ENCODE peak calls at places on chromosomes 12 and 14, in five cellular contexts. I is astrocyte of the cerebellum, S is suprapubic skin, M is bronchial epithelial cell, A is cardiac muscle cell. C is an unnamed sample.

GRCh38 chr14:28765907-28766504 is 581 bp upstream of the FOXG1 start:
- DNase-seq in I (no peak), S (no peak), M (no peak), A (peak), C (no peak)

GRCh38 chr12:96015672-96016071 is 19.5 kb upstream of the HAL start:
- DNase-seq in S (no peak), A (peak), M (peak), I (peak), C (no peak)

GRCh38 chr12:49783917-49784676 is 42.7 kb downstream of the TMBIM6 start:
- DNase-seq in I (peak), S (no peak), A (no peak), M (peak), C (no peak)

GRCh38 chr14:22819191-22819988 is 4.2 kb upstream of the SLC7A7 start:
- DNase-seq in S (no peak), A (no peak), I (no peak), M (no peak), C (no peak)

GRCh38 chr14:94681300-94682060 is 69.3 kb downstream of the SERPINA3 start:
- DNase-seq in S (peak), I (no peak), A (no peak), M (peak), C (no peak)

GRCh38 chr14:52355016-52355430 is 40.9 kb downstream of the PTGER2 start:
- DNase-seq in A (no peak), I (peak), S (no peak), M (peak), C (no peak)

GRCh38 chr14:99768381-99768780 is 24.8 kb upstream of the EML1 start:
- DNase-seq in S (peak), A (peak), I (no peak), M (no peak), C (no peak)

GRCh38 chr14:41663478-41663845 is 56.8 kb downstream of the LRFN5 start:
- DNase-seq in S (no peak), M (peak), I (peak), A (no peak), C (no peak)

DNA sequence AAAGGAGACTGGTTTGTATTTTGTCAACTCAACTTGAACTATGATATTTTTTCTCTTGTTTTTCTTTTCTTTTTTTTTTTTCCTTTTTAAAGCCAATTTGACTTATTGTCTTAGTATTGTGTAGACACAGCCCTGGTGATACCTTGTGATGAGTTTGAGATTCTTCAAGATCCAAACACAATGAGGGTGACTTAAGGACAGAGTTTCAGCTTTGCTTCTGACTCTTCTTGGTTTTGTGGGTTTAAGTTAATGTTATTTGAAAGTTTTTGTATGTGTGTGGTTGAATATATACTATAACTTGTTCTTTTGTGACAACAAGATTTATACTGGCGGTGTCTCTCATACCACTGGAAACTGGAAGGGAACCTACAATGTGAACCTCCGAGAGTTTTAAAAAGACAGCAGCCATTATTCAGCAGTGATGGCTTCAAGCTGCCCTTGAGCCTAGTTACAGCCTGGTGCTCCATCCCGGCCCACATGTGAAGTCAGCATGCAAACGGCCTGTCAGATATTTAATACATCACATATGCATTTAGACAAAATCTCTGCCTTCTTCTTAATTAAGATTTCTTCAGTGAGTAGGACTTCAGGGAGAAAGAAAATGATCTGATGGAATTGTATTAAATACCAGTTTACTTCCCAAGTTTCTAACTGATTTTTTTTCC is 87.9 kb upstream of the IGF1 start:
- DNase-seq in M (no peak), S (no peak), I (no peak), A (no peak), C (no peak)
- TF ChIP-seq CTCF in M (no peak), S (no peak), I (no peak), A (no peak), C (no peak)

GRCh38 chr12:128531153-128531552 is 264.2 kb downstream of the TMEM132C start:
- DNase-seq in I (no peak), A (no peak), M (no peak), S (no peak), C (no peak)
- TF ChIP-seq CTCF in I (no peak), A (no peak), M (no peak), S (no peak), C (peak)

DNA sequence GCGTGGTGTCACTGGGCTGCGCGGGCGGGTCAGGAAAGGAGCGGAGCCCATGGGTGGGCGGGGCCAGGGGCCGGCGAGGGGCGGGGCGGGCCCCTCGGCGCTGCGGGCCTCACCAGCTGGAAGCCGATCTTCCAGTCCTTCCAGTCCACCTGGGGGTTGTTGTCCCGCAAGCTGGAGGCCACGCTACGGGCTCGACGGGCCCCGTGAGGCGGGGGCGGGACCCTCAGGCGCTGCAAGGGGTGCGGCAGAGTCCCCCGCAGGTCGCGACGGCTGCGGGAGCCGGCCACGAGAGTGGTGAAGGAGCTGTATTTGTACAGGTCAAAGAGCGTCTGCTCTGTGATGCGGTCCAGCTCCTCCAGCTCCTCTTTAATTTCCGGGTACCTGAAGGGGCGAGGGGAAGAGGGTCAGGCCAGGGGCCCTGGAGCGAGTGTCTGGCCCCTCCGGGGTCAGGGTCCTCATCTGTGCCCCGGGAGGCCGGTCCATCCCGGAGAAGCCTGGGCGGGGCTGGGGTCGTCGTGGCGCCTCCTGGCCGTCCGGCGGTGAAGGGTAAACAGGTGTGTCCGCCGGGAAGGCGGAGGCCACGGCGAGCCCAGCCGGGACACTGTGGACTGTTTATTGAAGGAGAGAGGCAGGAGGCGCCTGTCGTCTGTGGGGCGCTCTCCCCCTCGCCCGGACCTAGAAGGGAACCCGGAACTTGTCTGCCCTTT is 11.9 kb downstream of the SCNN1A start:
- DNase-seq in A (peak), I (no peak), S (peak), M (peak), C (peak)
- TF ChIP-seq CTCF in A (no peak), I (no peak), S (no peak), M (peak), C (peak)

GRCh38 chr12:108689314-108690190 is 41.8 kb downstream of the CORO1C start:
- DNase-seq in A (peak), I (no peak), M (no peak), S (no peak), C (no peak)
- TF ChIP-seq CTCF in A (peak), I (no peak), M (no peak), S (no peak), C (no peak)

GRCh38 chr14:105475916-105476845 is 1.6 kb downstream of the CRIP2 start:
- DNase-seq in A (no peak), M (no peak), S (peak), I (no peak), C (no peak)
- TF ChIP-seq CTCF in A (no peak), M (no peak), S (no peak), I (no peak), C (no peak)

DNA sequence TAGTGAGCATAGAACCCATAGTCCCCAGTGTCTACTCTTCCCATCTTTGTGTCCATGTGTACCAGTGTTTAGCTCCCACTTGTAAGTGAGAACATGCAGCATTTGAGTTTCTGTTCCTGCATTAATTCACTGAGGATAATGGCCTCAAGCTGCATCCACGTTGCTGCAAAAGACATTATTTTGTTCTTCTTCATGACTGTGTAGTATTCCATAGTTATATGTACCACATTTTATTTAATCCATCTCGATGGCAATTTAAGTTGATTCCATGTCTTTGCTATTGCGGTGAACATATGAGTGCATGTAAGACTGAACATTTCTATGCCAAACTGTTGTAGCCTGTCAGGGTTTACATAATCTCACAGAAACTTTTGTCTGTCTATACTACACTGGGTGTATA is 237.2 kb downstream of the IPO8 start:
- DNase-seq in A (no peak), S (no peak), M (no peak), I (no peak), C (no peak)
- TF ChIP-seq CTCF in A (no peak), S (no peak), M (no peak), I (no peak), C (no peak)

GRCh38 chr12:30824311-30824710 is 69.6 kb upstream of the CAPRIN2 start:
- DNase-seq in S (no peak), M (no peak), I (no peak), A (no peak), C (no peak)
- TF ChIP-seq CTCF in S (no peak), M (no peak), I (no peak), A (no peak), C (no peak)

GRCh38 chr12:51085757-51086156 is 2.4 kb upstream of the CSRNP2 start:
- DNase-seq in S (no peak), M (no peak), I (no peak), A (no peak), C (no peak)

GRCh38 chr12:51082561-51083139 is 746 bp downstream of the CSRNP2 start:
- DNase-seq in A (no peak), I (no peak), S (no peak), M (peak), C (no peak)

GRCh38 chr12:51086933-51087332 is 3.5 kb upstream of the CSRNP2 start:
- DNase-seq in A (no peak), S (no peak), I (no peak), M (no peak), C (no peak)

GRCh38 chr12:51080136-51080535 is 3.3 kb downstream of the CSRNP2 start:
- DNase-seq in A (no peak), M (no peak), S (no peak), I (no peak), C (no peak)

DNA sequence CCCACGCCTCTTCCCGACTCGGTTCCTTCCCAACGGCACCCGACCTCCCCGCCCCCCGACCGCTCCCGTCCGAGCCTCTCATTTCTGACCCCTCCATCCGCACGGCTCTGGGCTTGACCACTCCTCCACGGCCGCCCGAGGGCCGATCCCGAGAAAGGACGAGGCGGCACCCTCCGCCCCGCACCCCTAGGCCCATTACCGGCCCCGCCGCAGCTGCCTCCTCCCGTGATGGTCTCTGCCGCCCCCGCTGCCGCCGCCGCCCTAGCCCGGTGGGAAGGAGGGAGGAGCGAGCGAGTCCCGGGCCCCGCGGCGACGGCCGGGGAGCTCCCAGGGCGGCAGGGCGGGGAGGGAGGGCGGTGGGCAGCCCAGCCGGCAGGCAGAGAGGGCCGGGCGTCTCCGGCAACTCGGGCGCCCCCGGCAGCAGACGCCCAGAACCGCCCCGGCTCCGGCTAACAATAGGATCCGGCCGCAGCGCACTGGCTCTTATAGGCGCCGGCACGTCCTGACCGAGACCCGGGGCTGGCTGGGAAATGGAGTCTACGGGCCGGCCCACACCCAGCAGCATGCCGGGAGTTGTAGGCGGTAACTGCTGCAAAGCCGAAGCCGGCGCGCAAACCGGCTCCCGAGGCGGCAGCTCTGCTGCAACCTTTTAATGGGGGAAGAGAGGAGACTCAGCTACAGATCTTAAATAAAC is at the start of gene CSRNP2:
- DNase-seq in A (peak), S (peak), I (peak), M (peak), C (peak)
- TF ChIP-seq CTCF in A (peak), S (no peak), I (no peak), M (peak), C (peak)

GRCh38 chr12:24630446-24630845 is 318.5 kb downstream of the BCAT1 start:
- DNase-seq in I (no peak), S (no peak), M (no peak), A (no peak), C (no peak)
- TF ChIP-seq CTCF in I (no peak), S (no peak), M (peak), A (peak), C (peak)

DNA sequence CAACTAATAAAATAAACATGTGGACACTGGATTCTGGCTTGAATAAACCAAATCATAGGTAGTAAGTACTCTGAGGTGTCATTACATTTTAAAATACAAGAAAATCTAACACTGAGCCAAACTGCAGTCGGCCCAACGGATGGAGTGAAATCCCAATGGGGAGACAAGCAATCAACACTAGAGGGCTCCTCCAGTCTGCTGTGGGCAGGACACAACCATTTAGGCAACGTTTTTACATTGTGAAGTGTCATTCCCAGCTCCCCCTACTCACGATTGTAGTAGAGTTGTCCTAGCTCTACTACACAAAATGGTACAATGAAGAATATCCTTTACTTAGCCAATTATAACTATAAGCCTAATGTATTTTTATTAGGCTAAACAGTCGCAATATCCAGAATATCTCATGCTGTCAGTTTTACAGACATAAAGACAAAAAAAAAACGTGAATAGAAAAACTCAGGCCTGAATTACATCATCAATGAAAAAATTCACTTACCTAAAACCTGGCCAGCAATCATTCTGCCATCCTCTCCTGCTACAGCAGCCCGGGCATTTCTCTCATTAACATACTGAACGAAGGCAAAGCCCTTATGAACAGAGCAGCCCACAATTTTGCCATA is 35.7 kb downstream of the HNRNPC start:
- DNase-seq in S (no peak), A (no peak), I (no peak), M (no peak), C (no peak)
- TF ChIP-seq CTCF in S (peak), A (peak), I (peak), M (peak), C (peak)